ENCODE peak calls at places on chromosome 22, in five cellular contexts. Q is right lobe of liver, P is psoas muscle, E is adrenal gland, H is left ventricle myocardium inferior. T is an unnamed sample.

GRCh38 chr22:42299586-42300285 is 29.3 kb upstream of the TCF20 start:
- DNase-seq in P (no peak), Q (no peak), E (no peak), H (peak; percentile 48), T (no peak)

GRCh38 chr22:43411981-43412807 is at the start of gene MPPED1:
- DNase-seq in Q (no peak), P (no peak), E (no peak), H (no peak), T (no peak)

GRCh38 chr22:41444360-41445170 is 2.0 kb downstream of the TOB2 start:
- DNase-seq in Q (peak; percentile 93), H (peak; percentile 89), P (peak; percentile 93), E (peak; percentile 92), T (peak; percentile 96)

GRCh38 chr22:22684605-22685561 is 40.5 kb downstream of the GGTLC2 start:
- DNase-seq in E (no peak), H (no peak), P (no peak), Q (peak; percentile 54), T (no peak)

GRCh38 chr22:43851058-43851978 is 11.0 kb downstream of the SULT4A1 start:
- DNase-seq in H (no peak), Q (no peak), E (no peak), P (no peak), T (peak; percentile 27)

GRCh38 chr22:37989146-37990045 is 5.0 kb upstream of the SOX10 start:
- DNase-seq in Q (no peak), H (no peak), E (no peak), P (no peak), T (peak; percentile 55)

GRCh38 chr22:41448189-41448808 is 1.7 kb upstream of the TOB2 start:
- DNase-seq in H (peak; percentile 95), E (peak; percentile 96), P (peak; percentile 94), Q (peak; percentile 97), T (peak; percentile 98)

GRCh38 chr22:30325065-30325720 is 1.5 kb downstream of the TBC1D10A start:
- DNase-seq in E (peak; percentile 60), Q (no peak), H (no peak), P (peak; percentile 38), T (no peak)

GRCh38 chr22:31474743-31475142 is 14.9 kb downstream of the EIF4ENIF1 start:
- DNase-seq in Q (no peak), E (no peak), H (no peak), P (no peak), T (no peak)

GRCh38 chr22:44200855-44201550 is 20.3 kb downstream of the PARVG start:
- DNase-seq in H (no peak), E (no peak), Q (no peak), P (no peak), T (peak; percentile 63)

GRCh38 chr22:44595841-44596341 is 97.9 kb upstream of the RTL6 start:
- DNase-seq in Q (no peak), H (no peak), E (no peak), P (no peak), T (no peak)

GRCh38 chr22:43356881-43357280 is 13.7 kb upstream of the SCUBE1 start:
- DNase-seq in E (no peak), Q (no peak), H (no peak), P (no peak), T (no peak)

GRCh38 chr22:21977814-21978213 is 4.8 kb downstream of the TOP3B start:
- DNase-seq in Q (no peak), H (no peak), E (no peak), P (no peak), T (peak; percentile 35)

GRCh38 chr22:49861642-49862407 is 8.2 kb downstream of the ZBED4 start:
- DNase-seq in H (no peak), P (no peak), Q (no peak), E (no peak), T (no peak)
- TF ChIP-seq CTCF in H (no peak), P (no peak), Q (no peak), E (no peak), T (no peak)

DNA sequence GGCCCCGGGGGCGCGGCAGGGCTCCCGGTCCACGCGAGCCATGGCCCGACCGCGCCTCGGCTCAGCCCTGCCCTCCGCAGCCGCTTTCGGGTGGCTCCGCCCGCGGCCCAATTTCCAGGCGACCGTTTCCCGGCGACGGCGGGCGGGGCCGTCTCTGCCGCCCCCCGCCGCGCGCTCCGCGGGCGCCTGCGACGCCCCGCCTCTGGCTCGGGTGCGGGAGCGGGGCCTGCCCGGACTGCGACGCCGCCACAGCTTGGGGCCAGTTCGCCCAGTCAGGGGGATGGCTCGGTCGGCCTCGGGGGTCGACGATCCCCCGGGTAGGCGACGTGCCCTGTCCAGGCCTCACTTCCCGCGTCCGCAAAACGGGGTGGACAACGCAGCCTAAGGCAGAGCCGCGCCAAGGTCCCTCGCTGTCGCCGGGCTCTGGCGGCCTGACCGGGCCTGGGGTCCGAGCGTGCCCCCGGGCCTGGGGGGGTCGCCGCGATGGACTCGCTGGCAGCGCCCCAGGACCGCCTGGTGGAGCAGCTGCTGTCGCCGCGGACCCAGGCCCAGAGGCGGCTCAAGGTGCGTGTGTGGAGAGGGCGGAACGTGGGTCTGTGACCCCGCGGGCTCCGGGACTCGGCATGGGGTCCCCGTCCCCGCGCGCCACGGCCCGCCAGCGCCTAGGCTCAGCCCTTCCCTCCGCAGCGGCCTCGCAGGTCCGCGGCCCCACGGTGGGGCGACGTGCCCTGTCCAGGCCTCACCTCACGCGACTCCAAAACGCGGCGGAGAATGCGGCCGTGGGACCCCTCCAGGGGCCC is 4.2 kb downstream of the SEPTIN5 start:
- DNase-seq in H (no peak), E (no peak), P (no peak), Q (no peak), T (no peak)
- TF ChIP-seq CTCF in H (peak; percentile 21), E (no peak), P (no peak), Q (peak; percentile 27), T (no peak)

DNA sequence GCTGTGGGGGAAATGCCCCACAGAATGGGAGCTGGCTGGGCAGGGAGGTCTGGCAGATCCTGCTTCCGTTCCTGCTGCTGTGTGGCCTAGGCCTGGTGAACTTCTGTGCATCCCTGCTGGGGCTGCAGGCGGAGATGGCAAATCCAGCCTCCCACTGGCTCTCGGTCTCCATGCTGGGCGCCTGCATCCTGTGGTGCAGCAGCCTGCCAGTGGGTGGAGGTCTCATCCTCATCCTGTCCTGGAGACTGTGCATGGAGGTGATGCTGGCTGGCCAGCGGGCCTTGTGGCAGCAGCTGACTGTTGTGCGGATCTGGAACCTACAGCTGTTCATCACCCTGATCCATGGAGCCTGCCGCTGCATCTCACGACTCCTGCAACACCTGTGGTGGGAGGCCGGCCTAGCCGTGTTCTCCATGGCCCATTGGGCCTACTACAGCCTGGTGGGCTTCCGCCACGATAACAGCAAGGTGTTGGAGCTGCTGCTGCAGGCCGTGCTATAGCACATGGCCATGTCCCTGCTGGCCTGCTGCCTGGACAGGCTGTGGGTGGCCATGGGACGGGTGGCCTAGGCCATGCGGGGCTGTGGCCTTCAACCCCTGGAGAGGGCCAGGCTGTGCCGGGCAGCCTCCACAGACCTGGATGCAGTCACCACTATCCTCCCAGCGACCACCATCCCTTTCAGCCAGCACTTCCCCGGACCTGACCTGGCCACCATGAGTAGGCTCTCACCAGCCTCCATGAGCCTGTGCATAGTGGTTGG is 8.8 kb upstream of the RPL3 start:
- DNase-seq in Q (no peak), H (no peak), P (no peak), E (no peak), T (no peak)
- TF ChIP-seq CTCF in Q (no peak), H (no peak), P (no peak), E (no peak), T (no peak)

DNA sequence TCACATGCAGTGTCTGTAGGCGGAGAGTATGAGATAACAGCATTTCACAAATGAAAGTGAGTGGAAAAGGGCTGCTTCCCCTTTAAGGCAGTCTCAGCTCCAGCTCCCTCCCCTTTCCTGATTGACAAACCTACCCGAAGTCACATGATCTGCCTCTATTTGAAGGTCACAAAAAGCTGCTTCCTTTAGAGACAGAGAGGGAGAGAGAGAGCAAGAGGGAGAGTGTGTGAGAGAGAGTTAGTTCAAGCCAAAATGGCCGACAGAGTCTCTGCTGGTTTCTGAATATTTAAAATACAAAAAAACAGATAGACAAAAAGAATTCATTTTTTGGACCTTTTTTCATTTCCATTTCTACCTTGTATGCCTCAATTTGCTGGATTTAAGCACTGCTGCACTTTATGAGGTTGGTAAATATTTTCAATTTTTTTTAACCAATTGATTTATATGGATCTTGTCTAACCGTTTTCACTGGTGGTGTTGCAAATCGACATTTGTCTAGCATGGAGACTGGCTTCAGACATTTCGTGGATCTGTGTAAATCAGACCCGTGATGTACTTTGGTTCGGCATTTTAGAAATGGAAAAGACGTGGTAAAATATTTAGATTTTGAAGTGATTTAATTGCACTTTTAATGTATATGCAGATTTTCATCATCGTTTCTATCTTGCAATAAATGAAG is at the start of gene TNRC6B:
- DNase-seq in Q (peak; percentile 39), H (peak; percentile 31), E (peak; percentile 82), P (peak; percentile 48), T (no peak)
- TF ChIP-seq CTCF in Q (no peak), H (no peak), E (no peak), P (no peak), T (no peak)

GRCh38 chr22:36528336-36528735 is 630 bp downstream of the EIF3D start:
- DNase-seq in E (no peak), H (no peak), Q (no peak), P (no peak), T (no peak)

GRCh38 chr22:36532466-36532865 is 3.5 kb upstream of the EIF3D start:
- DNase-seq in P (no peak), H (no peak), E (no peak), Q (no peak), T (no peak)

GRCh38 chr22:36528795-36529718 is at the start of gene EIF3D:
- DNase-seq in P (peak; percentile 98), H (peak; percentile 98), E (peak; percentile 96), Q (peak; percentile 98), T (peak; percentile 100)
- TF ChIP-seq CTCF in P (no peak), H (no peak), E (peak; percentile 8), Q (peak; percentile 20), T (no peak)

GRCh38 chr22:17119481-17120202 is 1.5 kb downstream of the TMEM121B start:
- DNase-seq in H (peak; percentile 45), Q (peak; percentile 61), E (no peak), P (no peak), T (no peak)
- TF ChIP-seq CTCF in H (peak; percentile 64), Q (peak; percentile 47), E (peak; percentile 27), P (peak; percentile 56), T (no peak)

DNA sequence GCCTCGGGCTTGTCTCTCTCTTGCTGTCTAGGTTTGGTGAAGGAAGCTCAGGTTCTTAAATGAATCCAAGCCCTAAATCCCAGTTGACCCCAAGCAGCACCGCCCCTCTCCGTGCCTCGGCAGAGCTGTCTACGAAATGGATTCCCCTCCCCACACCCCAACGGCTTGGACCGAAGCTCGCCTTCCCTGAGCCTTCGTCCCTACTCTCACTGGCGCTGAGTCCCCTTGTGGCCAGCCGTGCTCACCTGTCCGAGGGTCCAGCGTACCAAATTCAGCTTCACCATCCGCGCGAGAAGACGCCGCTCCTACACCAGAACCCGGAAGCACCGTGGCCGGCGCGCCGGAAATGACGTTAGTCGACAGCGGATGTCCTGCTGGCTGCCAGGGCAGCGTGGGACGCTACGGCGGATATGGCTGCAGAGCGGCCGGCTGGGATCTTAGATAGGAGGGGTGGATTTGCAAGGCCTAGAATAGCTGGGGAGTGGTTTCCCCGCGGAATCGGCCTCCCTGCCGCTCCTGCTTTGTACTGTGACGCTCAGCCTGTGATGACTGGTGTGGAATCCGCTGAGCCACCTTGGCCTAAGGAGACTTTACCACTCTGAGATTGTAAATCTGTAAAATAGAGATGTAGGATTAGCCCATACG is at the start of gene TFIP11:
- DNase-seq in E (peak; percentile 94), P (peak; percentile 95), H (peak; percentile 95), Q (peak; percentile 95), T (peak; percentile 98)
- TF ChIP-seq CTCF in E (no peak), P (no peak), H (no peak), Q (no peak), T (no peak)